ENCODE peak calls at places on chromosomes 4 and X, in four cellular contexts. C is fibroblast of pulmonary artery, O is fibroblast of lung, U is kidney epithelial cell. B is an unnamed sample.

GRCh38 chrX:154093965-154094364 is 3.6 kb downstream of the MECP2 start:
- DNase-seq in O (no peak), C (no peak), U (no peak), B (no peak)

GRCh38 chr4:136737066-136737465 is 795.2 kb downstream of the PCDH18 start:
- DNase-seq in C (no peak), U (no peak), O (no peak), B (no peak)

GRCh38 chrX:147079974-147080373 is 265.4 kb upstream of the CXorf51A start:
- DNase-seq in C (no peak), U (no peak), O (no peak), B (no peak)

GRCh38 chrX:95117556-95117955 is 1443.5 kb downstream of the FAM133A start:
- DNase-seq in C (no peak), U (no peak), O (no peak), B (no peak)

GRCh38 chr4:107863850-107864371 is 39.2 kb downstream of the SGMS2 start:
- DNase-seq in U (peak; percentile 21), C (peak; percentile 65), O (peak; percentile 63), B (no peak)

GRCh38 chr4:41079871-41080565 is 134.3 kb downstream of the APBB2 start:
- DNase-seq in U (no peak), C (no peak), O (no peak), B (no peak)

GRCh38 chr4:128358231-128358902 is 70.8 kb upstream of the PGRMC2 start:
- DNase-seq in C (peak; percentile 73), O (peak; percentile 82), U (no peak), B (no peak)

GRCh38 chr4:164252286-164252685 is 501.6 kb upstream of the SMIM31 start:
- DNase-seq in O (peak; percentile 32), U (peak; percentile 18), C (no peak), B (no peak)

GRCh38 chrX:9147086-9147485 is 113.2 kb upstream of the FAM9B start:
- DNase-seq in O (no peak), U (no peak), C (no peak), B (no peak)

GRCh38 chr4:147480891-147481576 is at the start of gene EDNRA:
- DNase-seq in C (peak; percentile 54), U (no peak), O (peak; percentile 72), B (peak; percentile 9)

GRCh38 chrX:120264315-120264714 is 13.7 kb downstream of the ZBTB33 start:
- DNase-seq in C (no peak), U (no peak), O (no peak), B (no peak)

GRCh38 chr4:84920591-84920990 is 45.9 kb downstream of the WDFY3 start:
- DNase-seq in C (peak; percentile 86), O (peak; percentile 66), U (no peak), B (no peak)

GRCh38 chr4:37627263-37627662 is 58.9 kb downstream of the RELL1 start:
- DNase-seq in C (no peak), U (no peak), O (peak; percentile 44), B (no peak)

DNA sequence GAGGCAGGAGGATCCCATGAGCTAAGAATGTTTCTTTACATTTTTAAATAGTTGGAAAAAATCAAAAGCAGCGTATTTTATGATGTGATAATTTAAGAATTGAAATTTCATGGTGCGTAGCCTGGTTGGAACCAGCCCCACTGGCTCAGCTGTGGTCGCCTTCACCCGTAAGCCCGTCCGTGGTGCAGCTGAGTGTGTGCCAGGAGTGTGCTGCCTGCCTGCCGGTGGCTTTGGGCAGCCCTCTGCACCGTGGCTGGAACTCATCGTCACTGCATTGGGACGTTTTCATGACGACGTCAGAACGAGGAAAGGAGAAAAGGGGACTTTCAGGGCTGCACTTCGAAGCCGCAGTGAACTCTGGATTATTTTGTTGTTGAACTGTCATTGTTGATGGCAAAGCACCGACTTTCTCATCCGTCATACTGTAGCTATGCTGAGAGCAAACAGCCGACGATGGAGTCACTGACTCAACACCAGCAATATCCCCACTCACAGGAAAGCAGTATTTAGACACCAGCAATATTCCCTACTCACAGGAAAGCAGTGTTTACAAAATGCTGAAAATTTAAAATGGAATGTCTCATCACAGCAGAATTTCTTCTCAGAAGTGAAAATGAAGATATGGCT is 35.1 kb downstream of the PCGF3 start:
- DNase-seq in U (no peak), C (no peak), O (peak; percentile 48), B (no peak)
- TF ChIP-seq CTCF in U (no peak), C (no peak), O (no peak), B (no peak)

DNA sequence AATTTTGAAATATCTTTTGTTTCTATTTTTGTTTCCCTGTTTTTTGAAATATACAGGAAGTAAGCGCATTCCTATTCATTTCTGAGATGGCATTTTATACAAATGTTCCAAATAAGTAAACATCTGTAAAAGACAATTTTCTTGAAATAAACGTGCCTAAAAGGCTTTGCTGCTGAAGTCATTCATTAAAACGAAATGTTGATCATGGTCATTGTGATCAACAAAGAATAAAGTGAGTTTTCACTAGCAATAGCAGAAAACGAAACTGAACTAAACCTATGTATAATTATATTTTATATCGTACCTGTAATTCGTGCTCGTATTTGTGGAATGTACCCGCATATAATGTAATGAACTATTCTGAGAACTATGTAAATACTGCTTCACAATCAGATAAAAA is 221.2 kb downstream of the MGST2 start:
- DNase-seq in U (no peak), C (no peak), O (no peak), B (no peak)
- H3K4me3 ChIP-seq in U (no peak overlapping the region), C (no peak overlapping the region), O (peak overlapping the region; percentile 45), B (no peak overlapping the region)

GRCh38 chrX:23031600-23031999 is 31.8 kb downstream of the DDX53 start:
- DNase-seq in O (no peak), C (no peak), U (no peak), B (no peak)

GRCh38 chrX:23035493-23035892 is 35.7 kb downstream of the DDX53 start:
- DNase-seq in O (no peak), U (no peak), C (no peak), B (no peak)
- TF ChIP-seq CTCF in O (no peak), U (no peak), C (no peak), B (no peak)

DNA sequence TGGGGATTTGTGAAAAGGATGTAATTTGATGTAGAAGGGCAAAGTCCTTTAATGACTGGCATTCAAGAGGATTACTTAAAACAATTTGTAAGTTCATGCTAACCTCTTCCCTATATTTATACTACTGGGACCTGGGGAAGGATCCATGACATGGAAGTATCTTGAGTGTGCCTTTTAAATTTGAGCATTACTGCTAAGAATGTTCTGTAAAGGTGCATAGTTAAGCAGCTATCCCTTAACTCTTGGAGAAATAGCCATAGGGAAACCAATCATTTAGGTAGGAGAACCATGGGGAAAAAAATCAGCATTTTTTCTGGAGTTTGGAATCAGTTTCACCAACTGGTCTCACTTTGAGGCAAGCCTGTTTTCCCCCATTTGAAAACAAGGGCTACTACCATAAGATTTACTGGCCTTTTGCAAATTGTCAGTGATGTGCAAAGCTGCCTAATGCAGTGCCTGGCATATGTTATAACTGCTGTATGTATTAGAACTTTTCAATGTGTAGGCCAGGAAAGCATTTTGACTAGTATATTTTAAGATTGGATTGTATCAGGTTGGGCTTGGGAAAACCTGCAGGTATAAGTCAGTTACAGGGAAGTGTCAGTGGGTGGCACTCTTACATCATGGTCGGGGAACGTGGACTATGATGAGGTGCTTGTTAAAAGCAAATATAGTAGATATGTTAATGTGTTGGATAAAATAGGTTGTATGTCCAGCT is 72.1 kb downstream of the PRSS12 start:
- DNase-seq in C (peak; percentile 81), O (peak; percentile 78), U (no peak), B (no peak)
- H3K4me3 ChIP-seq in C (peak overlapping the region; percentile 82), O (peak overlapping the region; percentile 80), U (peak overlapping the region; percentile 89), B (peak overlapping the region; percentile 87)

DNA sequence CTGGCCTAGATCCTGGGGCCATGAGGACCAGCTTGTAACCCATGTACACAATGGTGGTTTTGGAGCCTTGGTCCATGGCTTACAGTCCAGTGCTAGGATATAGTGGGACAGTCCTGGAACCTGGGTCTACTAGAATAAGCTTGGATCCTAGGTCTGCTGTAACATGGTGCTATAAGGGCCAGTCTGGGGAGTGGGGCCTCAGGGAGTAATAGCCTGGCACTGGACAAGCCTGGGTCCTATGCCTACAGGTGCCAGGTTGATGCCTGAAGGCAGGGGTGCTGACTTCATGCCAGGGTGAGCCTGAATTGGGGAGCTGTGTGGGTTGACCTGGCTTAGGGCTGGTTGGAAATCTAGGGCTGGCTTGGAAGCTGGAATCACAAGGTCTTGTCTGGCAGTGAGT is 756.3 kb upstream of the ADGRL3 start:
- DNase-seq in O (no peak), C (no peak), U (no peak), B (no peak)
- TF ChIP-seq CTCF in O (no peak), C (no peak), U (no peak), B (no peak)

GRCh38 chrX:74534569-74535038 is 79.8 kb downstream of the RLIM start:
- DNase-seq in O (peak; percentile 74), C (no peak), U (no peak), B (peak; percentile 30)
- H3K4me3 ChIP-seq in O (no peak overlapping the region), C (no peak overlapping the region), U (no peak overlapping the region), B (no peak overlapping the region)

DNA sequence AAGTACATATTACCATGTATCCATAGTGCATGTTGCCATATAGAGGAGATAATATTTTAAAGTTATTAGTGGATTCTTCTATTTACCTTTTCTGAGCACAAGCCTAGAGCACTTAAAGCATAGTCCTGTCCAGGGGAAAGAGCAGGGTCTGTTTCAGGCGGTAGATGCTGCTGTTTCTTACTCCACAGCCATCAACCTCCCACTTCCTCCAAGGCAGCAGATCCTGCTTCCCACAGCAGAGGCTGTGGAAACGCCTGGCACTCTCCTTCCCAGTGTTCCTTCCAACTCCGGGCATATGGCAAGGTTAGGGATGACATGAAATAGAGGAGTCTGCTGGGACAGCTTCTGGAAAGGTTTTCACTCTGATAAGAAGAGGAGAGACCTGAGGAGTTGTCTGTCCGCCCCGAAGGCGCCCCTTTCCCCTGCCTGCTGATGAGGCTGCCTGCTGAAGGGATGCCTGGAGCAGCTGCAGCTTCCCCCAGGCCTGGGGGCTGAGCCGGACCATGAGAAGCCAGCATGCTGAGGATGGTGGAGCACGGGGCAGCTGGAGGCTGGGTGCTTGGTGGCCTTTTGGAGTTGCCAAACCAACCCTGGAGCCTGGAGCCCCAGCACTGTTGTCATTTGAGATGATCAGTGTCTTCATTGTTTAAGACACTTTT is 43.9 kb upstream of the SLC25A4 start:
- DNase-seq in C (peak; percentile 30), O (no peak), U (no peak), B (no peak)
- TF ChIP-seq CTCF in C (peak; percentile 25), O (no peak), U (no peak), B (no peak)

GRCh38 chr4:114603455-114603854 is 4.8 kb downstream of the UGT8 start:
- DNase-seq in U (no peak), O (no peak), C (no peak), B (peak; percentile 55)
- H3K4me3 ChIP-seq in U (no peak overlapping the region), O (no peak overlapping the region), C (no peak overlapping the region), B (no peak overlapping the region)

B was measured in GM06990.